ENCODE peak calls at places on chromosomes 1 and 21, in six cellular contexts. T is right lobe of liver, W is Peyer's patch, H is ovary, N is heart left ventricle, S is HCT116. B is an unnamed sample.

GRCh38 chr1:163203561-163203960 is 845 bp upstream of the RGS5 start:
- DNase-seq in T (no peak), W (no peak), H (no peak), N (no peak), S (no peak), B (no peak)

GRCh38 chr1:113297749-113298148 is 92.6 kb upstream of the MAGI3 start:
- DNase-seq in T (no peak), W (no peak), H (no peak), N (no peak), S (no peak), B (no peak)

GRCh38 chr1:43978551-43979260 is at the start of gene B4GALT2:
- DNase-seq in T (peak; percentile 64), W (peak; percentile 61), H (peak; percentile 74), N (peak; percentile 58), S (no peak), B (peak; percentile 43)

GRCh38 chr1:202291001-202291400 is 50.7 kb downstream of the UBE2T start:
- DNase-seq in T (no peak), W (no peak), H (no peak), N (no peak), S (no peak), B (no peak)

GRCh38 chr1:35449334-35450008 is 107.7 kb downstream of the KIAA0319L start:
- DNase-seq in T (no peak), W (no peak), H (no peak), N (no peak), S (no peak), B (no peak)

GRCh38 chr1:13809461-13810159 is 109.6 kb downstream of the PRDM2 start:
- DNase-seq in T (no peak), W (peak; percentile 72), H (no peak), N (no peak), S (no peak), B (no peak)

GRCh38 chr1:213931804-213932203 is 56.0 kb upstream of the PROX1 start:
- DNase-seq in T (no peak), W (no peak), H (no peak), N (no peak), S (peak; percentile 3), B (no peak)

GRCh38 chr21:38267991-38268858 is 11.4 kb downstream of the KCNJ15 start:
- DNase-seq in T (peak; percentile 58), W (no peak), H (no peak), N (no peak), S (no peak), B (no peak)

GRCh38 chr1:117634631-117635030 is 28.8 kb downstream of the TENT5C start:
- DNase-seq in T (no peak), W (peak; percentile 17), H (no peak), N (no peak), S (no peak), B (no peak)

GRCh38 chr1:36204347-36204909 is 19.8 kb upstream of the THRAP3 start:
- DNase-seq in T (no peak), W (no peak), H (peak; percentile 57), N (peak; percentile 63), S (no peak), B (peak; percentile 51)

GRCh38 chr1:61081637-61082335 is 575 bp upstream of the NFIA start:
- DNase-seq in T (peak; percentile 64), W (peak; percentile 72), H (peak; percentile 72), N (peak; percentile 54), S (no peak), B (peak; percentile 36)

GRCh38 chr1:93446837-93447451 is 974 bp upstream of the FNBP1L start:
- DNase-seq in T (no peak), W (peak; percentile 71), H (no peak), N (peak; percentile 45), S (no peak), B (peak; percentile 79)

GRCh38 chr21:39003982-39004775 is 179.1 kb downstream of the PSMG1 start:
- DNase-seq in T (no peak), W (no peak), H (no peak), N (no peak), S (no peak), B (no peak)

GRCh38 chr1:11053758-11054137 is 6.1 kb downstream of the SRM start:
- DNase-seq in T (no peak), W (no peak), H (peak; percentile 61), N (no peak), S (no peak), B (no peak)

GRCh38 chr1:153390938-153391710 is at the start of gene S100A8:
- DNase-seq in T (peak; percentile 81), W (peak; percentile 49), H (no peak), N (peak; percentile 85), S (no peak), B (peak; percentile 48)

GRCh38 chr1:109782927-109783326 is 19.2 kb upstream of the EPS8L3 start:
- DNase-seq in T (peak; percentile 27), W (peak; percentile 28), H (peak; percentile 35), N (no peak), S (no peak), B (no peak)

GRCh38 chr1:224737353-224737727 is 121.2 kb downstream of the CNIH3 start:
- DNase-seq in T (no peak), W (no peak), H (no peak), N (no peak), S (no peak), B (no peak)

GRCh38 chr1:232600430-232601258 is 29.3 kb downstream of the SIPA1L2 start:
- DNase-seq in T (no peak), W (no peak), H (no peak), N (no peak), S (no peak), B (no peak)

GRCh38 chr1:61631436-61631835 is 93.5 kb downstream of the TM2D1 start:
- DNase-seq in T (no peak), W (no peak), H (no peak), N (no peak), S (no peak), B (no peak)

GRCh38 chr1:228009828-228010775 is 3.3 kb downstream of the WNT3A start:
- DNase-seq in T (peak; percentile 43), W (peak; percentile 39), H (no peak), N (no peak), S (no peak), B (peak; percentile 25)

GRCh38 chr1:109636201-109636952 is 16.7 kb downstream of the AMPD2 start:
- DNase-seq in T (no peak), W (no peak), H (peak; percentile 41), N (no peak), S (no peak), B (no peak)

GRCh38 chr1:242205622-242206489 is 207.0 kb upstream of the MAP1LC3C start:
- DNase-seq in T (no peak), W (no peak), H (no peak), N (no peak), S (no peak), B (no peak)

GRCh38 chr1:87866416-87866815 is 537.7 kb downstream of the LMO4 start:
- DNase-seq in T (no peak), W (no peak), H (no peak), N (no peak), S (no peak), B (no peak)

GRCh38 chr1:93672069-93672468 is 9.6 kb downstream of the BCAR3 start:
- DNase-seq in T (no peak), W (peak; percentile 81), H (peak; percentile 70), N (peak; percentile 91), S (no peak), B (peak; percentile 84)

GRCh38 chr1:213443415-213443814 is 392.4 kb downstream of the RPS6KC1 start:
- DNase-seq in T (no peak), W (no peak), H (no peak), N (no peak), S (peak; percentile 67), B (no peak)

GRCh38 chr1:177278626-177279390 is 108.0 kb downstream of the BRINP2 start:
- DNase-seq in T (no peak), W (no peak), H (no peak), N (no peak), S (no peak), B (no peak)

GRCh38 chr21:44420416-44421205 is 34.7 kb upstream of the LRRC3 start:
- DNase-seq in T (peak; percentile 27), W (peak; percentile 37), H (peak; percentile 15), N (no peak), S (no peak), B (no peak)

GRCh38 chr1:40976952-40977690 is 2.4 kb upstream of the CTPS1 start:
- DNase-seq in T (no peak), W (no peak), H (no peak), N (no peak), S (no peak), B (no peak)

GRCh38 chr1:42832636-42833265 is 13.7 kb upstream of the ZNF691 start:
- DNase-seq in T (no peak), W (no peak), H (no peak), N (no peak), S (no peak), B (no peak)

GRCh38 chr1:200224315-200224714 is 185.5 kb downstream of the ZNF281 start:
- DNase-seq in T (no peak), W (no peak), H (no peak), N (no peak), S (no peak), B (no peak)

GRCh38 chr1:222387020-222387816 is 160.7 kb downstream of the HHIPL2 start:
- DNase-seq in T (no peak), W (no peak), H (no peak), N (no peak), S (peak; percentile 16), B (no peak)

GRCh38 chr1:64848812-64849211 is 103.9 kb downstream of the RAVER2 start:
- DNase-seq in T (no peak), W (no peak), H (no peak), N (no peak), S (no peak), B (no peak)
- H3K36me3 ChIP-seq in T (peaks cover 3% of the 10 kb centered on the region), W (no peaks in the 10 kb centered on the region), H (no peaks in the 10 kb centered on the region), N (no peaks in the 10 kb centered on the region), S (no peaks in the 10 kb centered on the region), B (peaks cover 68% of the 10 kb centered on the region)

GRCh38 chr1:190207733-190208132 is 269.9 kb downstream of the BRINP3 start:
- DNase-seq in T (no peak), W (no peak), H (no peak), N (no peak), S (no peak), B (no peak)
- TF ChIP-seq POLR2A in T (no peak), W (no peak), H (no peak), N (no peak), S (no peak), B (no peak)

GRCh38 chr1:7826363-7826762 is 26.5 kb downstream of the UTS2 start:
- DNase-seq in T (no peak), W (no peak), H (no peak), N (no peak), S (no peak), B (no peak)
- H3K36me3 ChIP-seq in T (peaks cover 4% of the 10 kb centered on the region), W (no peaks in the 10 kb centered on the region), H (no peaks in the 10 kb centered on the region), N (no peaks in the 10 kb centered on the region), S (peaks cover 4% of the 10 kb centered on the region), B (peaks cover 96% of the 10 kb centered on the region)

DNA sequence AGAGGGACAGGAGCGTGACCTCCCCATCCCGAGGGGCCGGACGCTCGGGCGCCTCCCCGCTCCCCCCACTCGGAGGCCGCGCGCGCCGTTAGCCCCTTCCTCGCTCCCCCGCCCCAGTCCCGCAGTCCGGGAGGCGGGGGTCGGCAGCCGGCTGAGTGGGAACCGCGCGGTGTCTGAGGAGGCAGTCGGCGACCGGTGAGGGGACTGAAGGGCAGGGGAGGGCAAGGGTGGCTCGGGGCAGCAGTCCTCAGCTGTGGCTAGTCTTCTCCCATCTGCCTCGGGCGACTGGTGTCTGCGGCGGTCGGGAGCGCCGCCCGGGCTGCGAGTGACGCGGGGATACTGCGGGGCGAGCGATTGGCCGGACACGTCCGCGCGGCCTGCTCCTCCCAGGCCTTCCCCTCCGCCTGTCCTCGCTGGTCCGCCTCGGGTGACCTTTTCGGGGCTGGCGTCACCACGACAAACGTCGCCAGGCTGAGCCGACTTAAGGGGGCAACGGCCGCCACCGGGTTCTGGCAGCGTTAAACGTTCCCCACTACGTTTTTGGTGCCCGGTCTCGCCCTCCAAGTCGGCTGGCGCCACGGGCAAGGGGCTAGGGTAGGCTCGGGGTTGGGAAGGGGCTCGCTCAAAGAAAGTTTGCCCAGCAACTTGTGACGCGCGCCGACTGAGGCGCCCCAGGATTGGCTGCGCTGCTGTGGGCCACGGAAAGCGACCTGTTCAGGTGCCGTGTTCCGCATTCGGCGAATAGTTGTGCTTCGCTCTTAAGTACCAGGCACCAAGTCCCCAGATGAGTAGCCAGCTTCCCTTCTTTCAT is 538 bp downstream of the ZNF672 start:
- DNase-seq in T (peak; percentile 97), W (peak; percentile 97), H (peak; percentile 91), N (peak; percentile 96), S (peak; percentile 85), B (peak; percentile 94)
- TF ChIP-seq POLR2A in T (peak; percentile 98), W (peak; percentile 90), H (peak; percentile 55), N (peak; percentile 95), S (no peak), B (peak; percentile 69)

B was measured in stomach.